ENCODE peak calls at places on chromosomes 7 and 10, in five cellular contexts. M is neuronal stem cell, E is colonic mucosa, P is HTR-8/SVneo, B is activated gamma-delta T cell treated with Interleukin-2 at 50 U/mL for 16 hours. R is an unnamed sample.

GRCh38 chr10:30821994-30822692 is 192.6 kb upstream of the LYZL2 start:
- DNase-seq in M (no peak), E (no peak), P (no peak), B (no peak), R (no peak)

GRCh38 chr10:14009315-14010082 is 321.2 kb downstream of the FRMD4A start:
- DNase-seq in M (no peak), E (no peak), P (no peak), B (peak), R (peak)

GRCh38 chr7:2708547-2709310 is 20.7 kb downstream of the AMZ1 start:
- DNase-seq in M (no peak), E (no peak), P (no peak), B (no peak), R (no peak)

GRCh38 chr10:88254091-88254490 is 329.0 kb downstream of the RNLS start:
- DNase-seq in M (no peak), E (no peak), P (peak), B (no peak), R (peak)

GRCh38 chr10:7184660-7185366 is 226.0 kb downstream of the SFMBT2 start:
- DNase-seq in M (no peak), E (no peak), P (no peak), B (no peak), R (no peak)

GRCh38 chr7:36937754-36938551 is 213.7 kb upstream of the AOAH start:
- DNase-seq in M (no peak), E (no peak), P (no peak), B (no peak), R (no peak)

GRCh38 chr7:30880941-30881340 is 30.7 kb upstream of the AQP1 start:
- DNase-seq in M (no peak), E (no peak), P (no peak), B (no peak), R (no peak)

GRCh38 chr10:5987747-5988146 is 10.4 kb upstream of the IL15RA start:
- DNase-seq in M (no peak), E (no peak), P (no peak), B (no peak), R (no peak)

GRCh38 chr7:19369806-19370205 is 224.6 kb upstream of the FERD3L start:
- DNase-seq in M (no peak), E (no peak), P (no peak), B (no peak), R (no peak)

GRCh38 chr10:118594392-118595063 is 920 bp downstream of the PRLHR start:
- DNase-seq in M (peak), E (peak), P (peak), B (peak), R (no peak)